ENCODE peak calls at places on chromosome 4, in nine cellular contexts. M, Q, E, A, C, F, T, I and P are unnamed samples.

GRCh38 chr4:110085131-110085530 is 113.3 kb downstream of the ELOVL6 start:
- DNase-seq in T (no peak), M (peak; percentile 40), C (peak; percentile 66), A (no peak), Q (no peak), E (no peak), I (no peak), F (no peak), P (no peak)

GRCh38 chr4:102387552-102388150 is 42.4 kb upstream of the SLC39A8 start:
- DNase-seq in T (no peak), E (no peak), I (no peak), M (no peak), C (no peak), Q (no peak), F (no peak), A (peak; percentile 79), P (no peak)

GRCh38 chr4:148164529-148164928 is 277.7 kb downstream of the NR3C2 start:
- DNase-seq in C (no peak), E (no peak), A (no peak), T (no peak), Q (no peak), M (no peak), F (no peak), I (no peak), P (no peak)

GRCh38 chr4:8644966-8645752 is 52.6 kb downstream of the CPZ start:
- DNase-seq in T (no peak), Q (peak; percentile 17), A (no peak), M (no peak), E (no peak), I (no peak), C (peak; percentile 34), F (no peak), P (no peak)

GRCh38 chr4:59869056-59869455 is 1331.1 kb upstream of the ADGRL3 start:
- DNase-seq in T (no peak), M (no peak), E (no peak), I (no peak), A (no peak), Q (no peak), F (no peak), C (no peak), P (no peak)

GRCh38 chr4:162988530-162988929 is 178.2 kb downstream of the NAF1 start:
- DNase-seq in M (no peak), F (no peak), T (no peak), A (no peak), I (no peak), E (no peak), C (no peak), Q (no peak), P (no peak)

GRCh38 chr4:40247350-40247749 is 50.5 kb downstream of the RHOH start:
- DNase-seq in A (no peak), T (no peak), Q (no peak), M (peak; percentile 69), E (no peak), F (no peak), I (no peak), C (no peak), P (peak; percentile 45)

GRCh38 chr4:106369456-106370060 is 980 bp upstream of the GIMD1 start:
- DNase-seq in F (peak; percentile 86), A (peak; percentile 86), C (peak; percentile 44), I (peak; percentile 34), Q (no peak), T (no peak), M (peak; percentile 41), E (no peak), P (no peak)

GRCh38 chr4:17085416-17085815 is 187.0 kb upstream of the LDB2 start:
- DNase-seq in E (no peak), Q (no peak), C (no peak), T (no peak), I (no peak), F (no peak), M (no peak), A (no peak), P (no peak)

GRCh38 chr4:139227729-139228404 is 50.8 kb upstream of the ELF2 start:
- DNase-seq in M (peak; percentile 9), Q (no peak), T (no peak), A (no peak), C (no peak), E (no peak), I (no peak), F (no peak), P (no peak)

GRCh38 chr4:186192068-186192751 is 843 bp downstream of the CYP4V2 start:
- DNase-seq in E (peak; percentile 28), C (peak; percentile 55), M (peak; percentile 43), T (no peak), Q (no peak), I (no peak), A (peak; percentile 73), F (no peak), P (peak; percentile 25)

GRCh38 chr4:151687021-151687640 is 73.7 kb downstream of the GATB start:
- DNase-seq in F (no peak), C (no peak), A (peak; percentile 75), T (no peak), E (no peak), Q (peak; percentile 26), I (no peak), M (no peak), P (no peak)

GRCh38 chr4:119597377-119597776 is 31.2 kb downstream of the PDE5A start:
- DNase-seq in C (no peak), E (no peak), A (peak; percentile 42), Q (no peak), T (no peak), M (no peak), I (no peak), F (no peak), P (no peak)

GRCh38 chr4:125849869-125850268 is 535.1 kb downstream of the FAT4 start:
- DNase-seq in I (no peak), A (no peak), T (no peak), F (peak; percentile 30), M (no peak), Q (no peak), C (no peak), E (no peak), P (no peak)

GRCh38 chr4:8754634-8755589 is 116.7 kb downstream of the HMX1 start:
- DNase-seq in M (no peak), E (no peak), T (no peak), Q (peak; percentile 25), F (no peak), I (no peak), A (no peak), C (no peak), P (no peak)

GRCh38 chr4:26936284-26937065 is 75.8 kb downstream of the STIM2 start:
- DNase-seq in E (no peak), I (no peak), T (no peak), M (no peak), F (no peak), A (peak; percentile 75), C (no peak), Q (no peak), P (no peak)

GRCh38 chr4:162952232-162952631 is 214.5 kb downstream of the NAF1 start:
- DNase-seq in A (peak; percentile 65), Q (no peak), M (peak; percentile 16), I (no peak), E (no peak), F (no peak), C (no peak), T (no peak), P (no peak)

GRCh38 chr4:30719363-30720020 is 677 bp upstream of the PCDH7 start:
- DNase-seq in M (no peak), A (peak; percentile 92), I (peak; percentile 52), C (peak; percentile 52), F (no peak), T (no peak), Q (peak; percentile 72), E (peak; percentile 57), P (no peak)

GRCh38 chr4:3484057-3484973 is 21.2 kb downstream of the DOK7 start:
- DNase-seq in Q (peak; percentile 48), F (no peak), I (no peak), T (no peak), M (no peak), C (peak; percentile 85), A (no peak), E (peak; percentile 83), P (no peak)

GRCh38 chr4:4383085-4383484 is 3.8 kb upstream of the NSG1 start:
- DNase-seq in T (no peak), Q (no peak), M (no peak), F (no peak), A (no peak), E (peak; percentile 46), C (no peak), I (no peak), P (no peak)

GRCh38 chr4:116688536-116688935 is 396.8 kb downstream of the TRAM1L1 start:
- DNase-seq in T (no peak), Q (no peak), C (no peak), A (no peak), E (no peak), I (peak; percentile 13), M (no peak), F (no peak), P (no peak)

GRCh38 chr4:108313546-108314339 is 145.0 kb upstream of the LEF1 start:
- DNase-seq in M (peak; percentile 49), A (peak; percentile 85), I (no peak), F (no peak), Q (no peak), C (no peak), T (no peak), E (no peak), P (no peak)

GRCh38 chr4:89259435-89260028 is 48.1 kb downstream of the GPRIN3 start:
- DNase-seq in A (peak; percentile 19), C (no peak), T (no peak), M (no peak), I (no peak), F (no peak), Q (no peak), E (no peak), P (no peak)

GRCh38 chr4:54961357-54961975 is 163.9 kb downstream of the KDR start:
- DNase-seq in C (no peak), M (peak; percentile 15), E (no peak), A (peak; percentile 43), T (no peak), I (no peak), F (peak; percentile 21), Q (no peak), P (no peak)

GRCh38 chr4:15936495-15936894 is 2.0 kb downstream of the FGFBP1 start:
- DNase-seq in A (no peak), Q (no peak), T (no peak), E (no peak), C (peak; percentile 47), F (no peak), M (no peak), I (no peak), P (no peak)

GRCh38 chr4:84966382-84967291 is at the start of gene WDFY3:
- DNase-seq in Q (peak; percentile 92), C (peak; percentile 92), T (peak; percentile 46), F (peak; percentile 88), A (peak; percentile 96), E (peak; percentile 79), M (peak; percentile 35), I (peak; percentile 76), P (no peak)

GRCh38 chr4:65951177-65951576 is 280.9 kb upstream of the EPHA5 start:
- DNase-seq in E (no peak), C (no peak), F (no peak), A (peak; percentile 2), T (no peak), Q (no peak), M (no peak), I (no peak), P (no peak)

GRCh38 chr4:183443609-183444148 is 757 bp upstream of the CDKN2AIP start:
- DNase-seq in E (no peak), C (peak; percentile 63), T (no peak), I (no peak), A (peak; percentile 92), F (no peak), M (peak; percentile 49), Q (no peak), P (no peak)

GRCh38 chr4:57231781-57232180 is 121.6 kb upstream of the IGFBP7 start:
- DNase-seq in E (no peak), T (no peak), F (no peak), C (no peak), I (no peak), Q (no peak), A (no peak), M (no peak), P (no peak)

GRCh38 chr4:83207497-83208105 is 77.0 kb downstream of the COQ2 start:
- DNase-seq in C (no peak), Q (no peak), A (peak; percentile 96), M (no peak), E (no peak), T (no peak), I (peak; percentile 19), F (no peak), P (no peak)

GRCh38 chr4:175470141-175470540 is 341.9 kb downstream of the GPM6A start:
- DNase-seq in F (no peak), I (no peak), M (no peak), T (no peak), Q (no peak), C (no peak), A (peak; percentile 72), E (no peak), P (no peak)